ENCODE peak calls at places on chromosomes 12 and 14, in eight cellular contexts. Z, Q, O, A, K, V, H and T are unnamed samples.

GRCh38 chr12:16681196-16681595 is 75.2 kb upstream of the LMO3 start:
- DNase-seq in H (no peak), K (no peak), V (no peak), Q (no peak), Z (no peak), A (no peak), O (no peak), T (no peak)

GRCh38 chr12:90098132-90098779 is 389.6 kb upstream of the ATP2B1 start:
- DNase-seq in Q (no peak), V (no peak), K (no peak), H (no peak), Z (no peak), A (no peak), O (no peak), T (no peak)

GRCh38 chr12:28827841-28828240 is 321.2 kb upstream of the FAR2 start:
- DNase-seq in Z (no peak), V (no peak), O (no peak), K (no peak), Q (no peak), A (no peak), H (no peak), T (no peak)

GRCh38 chr14:59107819-59108218 is 80.6 kb upstream of the DAAM1 start:
- DNase-seq in K (no peak), A (no peak), V (peak; percentile 56), Z (no peak), Q (no peak), O (no peak), H (no peak), T (no peak)

GRCh38 chr14:98847520-98848468 is 424.2 kb downstream of the BCL11B start:
- DNase-seq in H (no peak), A (no peak), Z (no peak), Q (no peak), O (no peak), V (no peak), K (no peak), T (no peak)

GRCh38 chr12:110345176-110345651 is 58.3 kb downstream of the ANAPC7 start:
- DNase-seq in O (no peak), Q (no peak), H (no peak), V (peak; percentile 32), K (peak; percentile 99), A (no peak), Z (no peak), T (peak; percentile 96)

GRCh38 chr12:2683283-2684025 is 111.3 kb upstream of the FKBP4 start:
- DNase-seq in A (no peak), V (peak; percentile 36), H (no peak), Q (no peak), O (no peak), Z (peak; percentile 3), K (no peak), T (no peak)

GRCh38 chr12:58557156-58557555 is 363.1 kb downstream of the LRIG3 start:
- DNase-seq in K (peak; percentile 57), V (no peak), A (no peak), Z (peak; percentile 75), O (no peak), Q (peak; percentile 17), H (no peak), T (no peak)

GRCh38 chr14:93133476-93133875 is 17.8 kb upstream of the ITPK1 start:
- DNase-seq in K (peak; percentile 90), O (no peak), Z (peak; percentile 87), Q (peak; percentile 16), H (no peak), A (no peak), V (peak; percentile 32), T (no peak)

GRCh38 chr12:18462437-18462836 is 201.1 kb downstream of the PIK3C2G start:
- DNase-seq in Z (peak; percentile 93), O (no peak), A (no peak), K (peak; percentile 27), V (no peak), Q (peak; percentile 6), H (no peak), T (no peak)

GRCh38 chr14:92164958-92165357 is 43.2 kb downstream of the CPSF2 start:
- DNase-seq in V (no peak), K (no peak), O (no peak), Q (no peak), H (no peak), A (no peak), Z (no peak), T (no peak)

GRCh38 chr14:104563742-104564615 is 15.6 kb upstream of the C14orf180 start:
- DNase-seq in A (peak; percentile 65), K (peak; percentile 31), H (peak; percentile 79), V (peak; percentile 70), Q (peak; percentile 90), O (peak; percentile 30), Z (peak; percentile 33), T (peak; percentile 2)

GRCh38 chr12:3293446-3294161 is 197.4 kb upstream of the PRMT8 start:
- DNase-seq in A (no peak), O (no peak), Q (no peak), H (no peak), Z (peak; percentile 34), K (peak; percentile 77), V (no peak), T (no peak)

GRCh38 chr14:64112859-64113258 is 181.3 kb downstream of the ESR2 start:
- DNase-seq in H (no peak), V (peak; percentile 75), K (peak; percentile 69), Z (no peak), O (no peak), A (no peak), Q (no peak), T (no peak)